ENCODE peak calls at places on chromosomes 2 and 18, in five cellular contexts. U is PC-3, V is PC-9, A is fibroblast of lung, N is IMR-90. H is an unnamed sample.

GRCh38 chr18:78632111-78632541 is 347.5 kb upstream of the SALL3 start:
- DNase-seq in U (peak; percentile 25), V (no peak), A (no peak), N (peak; percentile 0), H (no peak)

GRCh38 chr2:72993585-72994280 is 76.4 kb downstream of the EMX1 start:
- DNase-seq in U (no peak), V (no peak), A (no peak), N (no peak), H (no peak)

GRCh38 chr2:161113693-161114417 is 46.4 kb upstream of the TANK start:
- DNase-seq in U (no peak), V (no peak), A (no peak), N (no peak), H (no peak)

GRCh38 chr18:44245026-44245425 is 435.7 kb upstream of the SETBP1 start:
- DNase-seq in U (no peak), V (no peak), A (no peak), N (no peak), H (no peak)

GRCh38 chr2:183248866-183249567 is 124.8 kb downstream of the NUP35 start:
- DNase-seq in U (peak; percentile 69), V (no peak), A (peak; percentile 50), N (peak; percentile 23), H (no peak)

GRCh38 chr2:147546109-147546508 is 298.7 kb upstream of the ACVR2A start:
- DNase-seq in U (no peak), V (no peak), A (no peak), N (no peak), H (no peak)

GRCh38 chr2:180130403-180130802 is 123.3 kb upstream of the CWC22 start:
- DNase-seq in U (peak; percentile 72), V (no peak), A (peak; percentile 44), N (peak; percentile 65), H (no peak)

GRCh38 chr2:138531913-138532312 is 30.3 kb downstream of the SPOPL start:
- DNase-seq in U (no peak), V (no peak), A (peak; percentile 11), N (no peak), H (no peak)

GRCh38 chr2:119389615-119390306 is 23.0 kb downstream of the DBI start:
- DNase-seq in U (peak; percentile 89), V (peak; percentile 78), A (peak; percentile 76), N (peak; percentile 45), H (peak; percentile 81)

GRCh38 chr18:68837665-68838390 is 39.9 kb downstream of the CCDC102B start:
- DNase-seq in U (peak; percentile 35), V (no peak), A (peak; percentile 82), N (peak; percentile 77), H (no peak)

GRCh38 chr2:43193996-43194869 is 32.2 kb downstream of the ZFP36L2 start:
- DNase-seq in U (no peak), V (no peak), A (no peak), N (no peak), H (peak; percentile 88)

GRCh38 chr2:175837046-175837445 is 165.0 kb downstream of the LNPK start:
- DNase-seq in U (peak; percentile 12), V (no peak), A (peak; percentile 87), N (peak; percentile 95), H (peak; percentile 2)

GRCh38 chr2:101200714-101201113 is 49.5 kb upstream of the TBC1D8 start:
- DNase-seq in U (peak; percentile 87), V (peak; percentile 65), A (peak; percentile 69), N (peak; percentile 31), H (no peak)

GRCh38 chr2:105809099-105809473 is 64.4 kb downstream of the NCK2 start:
- DNase-seq in U (no peak), V (no peak), A (no peak), N (no peak), H (no peak)

GRCh38 chr2:170121689-170122088 is 56.3 kb upstream of the MYO3B start:
- DNase-seq in U (no peak), V (peak; percentile 88), A (no peak), N (no peak), H (no peak)

GRCh38 chr2:105641389-105641811 is 103.3 kb upstream of the NCK2 start:
- DNase-seq in U (no peak), V (no peak), A (no peak), N (no peak), H (no peak)

GRCh38 chr2:105376789-105377231 is 22.0 kb downstream of the FHL2 start:
- DNase-seq in U (peak; percentile 61), V (no peak), A (peak; percentile 78), N (peak; percentile 92), H (no peak)

GRCh38 chr18:36534154-36534688 is 236.7 kb downstream of the FHOD3 start:
- DNase-seq in U (no peak), V (no peak), A (no peak), N (no peak), H (no peak)

GRCh38 chr18:22838639-22839487 is 94.3 kb upstream of the RBBP8 start:
- DNase-seq in U (no peak), V (no peak), A (no peak), N (no peak), H (no peak)

GRCh38 chr2:21099281-21099907 is 24.4 kb upstream of the TDRD15 start:
- DNase-seq in U (no peak), V (no peak), A (no peak), N (no peak), H (no peak)

GRCh38 chr18:45324489-45325111 is 290.7 kb upstream of the SLC14A2 start:
- DNase-seq in U (peak; percentile 36), V (peak; percentile 44), A (peak; percentile 92), N (peak; percentile 8), H (peak; percentile 27)

GRCh38 chr18:2704541-2704940 is 49.0 kb downstream of the SMCHD1 start:
- DNase-seq in U (no peak), V (no peak), A (no peak), N (no peak), H (no peak)

GRCh38 chr2:18406219-18406618 is 154.2 kb downstream of the RDH14 start:
- DNase-seq in U (no peak), V (no peak), A (peak; percentile 38), N (no peak), H (no peak)

GRCh38 chr2:138503087-138503442 is 1.5 kb downstream of the SPOPL start:
- DNase-seq in U (peak; percentile 16), V (no peak), A (no peak), N (no peak), H (no peak)

GRCh38 chr2:224328798-224329197 is 73.1 kb downstream of the FAM124B start:
- DNase-seq in U (no peak), V (no peak), A (no peak), N (no peak), H (no peak)

GRCh38 chr2:236889081-236889780 is 196.5 kb upstream of the COPS8 start:
- DNase-seq in U (no peak), V (no peak), A (no peak), N (no peak), H (no peak)

GRCh38 chr2:236888766-236889035 is 197.0 kb upstream of the COPS8 start:
- DNase-seq in U (no peak), V (no peak), A (no peak), N (no peak), H (no peak)

GRCh38 chr2:236887953-236888765 is 197.5 kb upstream of the COPS8 start:
- DNase-seq in U (no peak), V (no peak), A (no peak), N (no peak), H (no peak)

GRCh38 chr2:236889791-236890704 is 195.6 kb upstream of the COPS8 start:
- DNase-seq in U (no peak), V (no peak), A (no peak), N (no peak), H (no peak)

GRCh38 chr2:236887519-236887918 is 198.2 kb upstream of the COPS8 start:
- DNase-seq in U (no peak), V (no peak), A (peak; percentile 34), N (peak; percentile 28), H (no peak)
- TF ChIP-seq CTCF in U (no peak), V (no peak), A (no peak), N (no peak), H (no peak)

GRCh38 chr2:207156045-207156444 is 9.7 kb downstream of the KLF7 start:
- DNase-seq in U (no peak), V (no peak), A (peak; percentile 2), N (no peak), H (no peak)

GRCh38 chr2:207157162-207157481 is 8.6 kb downstream of the KLF7 start:
- DNase-seq in U (no peak), V (no peak), A (peak; percentile 4), N (no peak), H (no peak)

GRCh38 chr2:207156451-207157161 is 9.1 kb downstream of the KLF7 start:
- DNase-seq in U (no peak), V (no peak), A (peak; percentile 21), N (no peak), H (no peak)

GRCh38 chr2:207154556-207155179 is 11.1 kb downstream of the KLF7 start:
- DNase-seq in U (no peak), V (no peak), A (no peak), N (no peak), H (no peak)

DNA sequence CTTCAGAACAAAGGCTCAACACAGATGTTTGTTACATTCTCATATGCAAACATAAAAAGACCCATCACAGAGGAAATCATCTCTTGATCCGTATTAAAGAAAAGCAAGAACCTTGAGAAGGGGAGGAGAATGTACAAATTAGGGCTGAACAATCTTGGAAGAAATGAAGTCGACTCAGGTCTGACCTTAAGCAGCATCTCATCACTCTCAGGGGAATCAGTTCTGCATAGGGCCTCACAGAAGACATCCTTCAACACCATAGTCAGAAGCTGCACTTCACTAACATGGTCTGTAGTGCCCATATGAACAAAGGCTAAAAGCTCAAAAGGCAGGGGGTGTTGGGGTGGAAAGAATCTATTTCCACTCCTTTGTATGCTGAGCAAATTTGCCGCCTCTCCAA is 10.2 kb downstream of the KLF7 start:
- DNase-seq in U (no peak), V (no peak), A (peak; percentile 1), N (no peak), H (no peak)
- H3K4me1 ChIP-seq in U (peaks cover 26% of the 10 kb centered on the region), V (no peaks in the 10 kb centered on the region), A (peaks cover 11% of the 10 kb centered on the region), N (peaks cover 30% of the 10 kb centered on the region), H (peaks cover 4% of the 10 kb centered on the region)

GRCh38 chr2:61144697-61145268 is 17.2 kb upstream of the C2orf74 start:
- DNase-seq in U (peak; percentile 99), V (peak; percentile 94), A (peak; percentile 98), N (peak; percentile 97), H (peak; percentile 99)

GRCh38 chr2:61141151-61141550 is 20.8 kb upstream of the C2orf74 start:
- DNase-seq in U (no peak), V (no peak), A (no peak), N (no peak), H (no peak)

GRCh38 chr2:61149074-61149473 is 12.9 kb upstream of the C2orf74 start:
- DNase-seq in U (no peak), V (no peak), A (no peak), N (no peak), H (no peak)

GRCh38 chr2:61151434-61151833 is 10.6 kb upstream of the C2orf74 start:
- DNase-seq in U (peak; percentile 41), V (no peak), A (peak; percentile 52), N (peak; percentile 32), H (no peak)

GRCh38 chr2:61145990-61146389 is 16.0 kb upstream of the C2orf74 start:
- DNase-seq in U (no peak), V (no peak), A (no peak), N (no peak), H (no peak)
- H3K4me3 ChIP-seq in U (peak overlapping the region; percentile 65), V (peak overlapping the region; percentile 75), A (peak overlapping the region; percentile 93), N (no peak overlapping the region), H (no peak overlapping the region)

DNA sequence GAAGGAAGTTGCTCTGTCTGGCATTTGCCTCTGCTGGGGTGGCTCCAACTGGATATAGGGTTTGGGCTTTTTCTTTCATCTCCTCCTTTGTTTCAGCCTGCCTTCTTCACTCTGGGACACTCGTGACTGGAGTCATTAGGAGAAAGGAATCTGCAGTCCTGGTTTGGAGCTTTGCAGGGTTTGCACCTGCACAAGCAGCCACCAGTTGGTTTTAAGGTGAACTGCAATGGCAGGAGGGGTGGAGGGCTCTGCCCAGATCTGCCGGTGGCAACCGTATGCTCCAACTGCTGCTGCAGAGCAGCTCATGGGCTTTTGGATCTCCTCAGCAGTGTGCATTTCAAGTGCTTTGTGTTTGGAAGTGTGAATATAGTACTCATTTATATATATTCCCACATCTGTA is 131.3 kb upstream of the MGAT5 start:
- DNase-seq in U (peak; percentile 18), V (no peak), A (no peak), N (no peak), H (no peak)
- TF ChIP-seq CTCF in U (no peak), V (no peak), A (no peak), N (no peak), H (no peak)

H was measured in pancreas.